ENCODE peak calls at places on chromosomes 16 and 17, in ten cellular contexts. F is effector CD8-positive, alpha-beta T cell; Y is neural crest cell; T is skeletal muscle cell; R is cardiac muscle cell; M is retina; O is activated CD4-positive, CD25-positive, alpha-beta regulatory T cell; D is stimulated activated CD8-positive, alpha-beta memory T cell treated with anti-CD3 and anti-CD28 coated beads, Interleukin-7, amount 100 ng/mL, for 24 hours; G is sigmoid colon; X is K562. I is an unnamed sample.

GRCh38 chr17:11086623-11087022 is 154.4 kb upstream of the SHISA6 start:
- DNase-seq in F (no peak), Y (no peak), T (no peak), R (no peak), M (no peak), O (no peak), D (no peak), G (no peak), X (no peak), I (no peak)

GRCh38 chr17:40075216-40076100 is 12.7 kb downstream of the THRA start:
- DNase-seq in F (peak; percentile 65), Y (peak; percentile 78), T (no peak), R (peak; percentile 76), M (peak; percentile 87), O (peak; percentile 54), D (no peak), G (peak; percentile 95), X (peak; percentile 71), I (peak; percentile 50)

GRCh38 chr17:17724991-17725852 is 44.0 kb downstream of the RAI1 start:
- DNase-seq in F (no peak), Y (no peak), T (no peak), R (no peak), M (peak; percentile 85), O (no peak), D (no peak), G (no peak), X (no peak), I (no peak)

GRCh38 chr17:58531122-58531521 is 16.7 kb upstream of the MTMR4 start:
- DNase-seq in F (no peak), Y (no peak), T (no peak), R (no peak), M (no peak), O (no peak), D (no peak), G (no peak), X (no peak), I (no peak)

GRCh38 chr17:419073-419735 is 66.6 kb upstream of the RPH3AL start:
- DNase-seq in F (peak; percentile 25), Y (no peak), T (no peak), R (no peak), M (no peak), O (no peak), D (no peak), G (no peak), X (no peak), I (peak; percentile 64)

GRCh38 chr17:54891176-54891821 is 9.4 kb upstream of the TOM1L1 start:
- DNase-seq in F (no peak), Y (peak; percentile 9), T (peak; percentile 35), R (peak; percentile 82), M (peak; percentile 77), O (no peak), D (no peak), G (no peak), X (peak; percentile 75), I (no peak)

GRCh38 chr17:81481011-81481799 is 31.4 kb downstream of the ACTG1 start:
- DNase-seq in F (peak; percentile 64), Y (peak; percentile 72), T (no peak), R (peak; percentile 81), M (peak; percentile 93), O (peak; percentile 13), D (peak; percentile 11), G (peak; percentile 82), X (peak; percentile 99), I (peak; percentile 63)

GRCh38 chr16:55373489-55373832 is 49.5 kb downstream of the IRX6 start:
- DNase-seq in F (no peak), Y (no peak), T (no peak), R (no peak), M (peak; percentile 40), O (no peak), D (no peak), G (no peak), X (no peak), I (no peak)

GRCh38 chr17:42563950-42564349 is 2.0 kb downstream of the COASY start:
- DNase-seq in F (no peak), Y (no peak), T (no peak), R (no peak), M (no peak), O (no peak), D (no peak), G (no peak), X (no peak), I (no peak)

GRCh38 chr16:47779201-47780016 is 318.3 kb downstream of the PHKB start:
- DNase-seq in F (no peak), Y (no peak), T (no peak), R (peak; percentile 74), M (no peak), O (no peak), D (no peak), G (no peak), X (peak; percentile 52), I (peak; percentile 6)

GRCh38 chr16:69073181-69073669 is 32.2 kb upstream of the HAS3 start:
- DNase-seq in F (no peak), Y (no peak), T (peak; percentile 63), R (peak; percentile 80), M (no peak), O (no peak), D (no peak), G (no peak), X (no peak), I (no peak)

GRCh38 chr17:77602062-77602746 is 356.3 kb upstream of the TNRC6C start:
- DNase-seq in F (no peak), Y (no peak), T (peak; percentile 66), R (peak; percentile 54), M (peak; percentile 13), O (no peak), D (no peak), G (peak; percentile 92), X (no peak), I (no peak)

GRCh38 chr17:56792267-56792666 is 41.5 kb downstream of the C17orf67 start:
- DNase-seq in F (no peak), Y (no peak), T (no peak), R (no peak), M (no peak), O (no peak), D (no peak), G (no peak), X (no peak), I (no peak)

GRCh38 chr17:63697341-63698286 is 2.3 kb downstream of the LIMD2 start:
- DNase-seq in F (peak; percentile 79), Y (no peak), T (no peak), R (peak; percentile 40), M (peak; percentile 69), O (peak; percentile 58), D (no peak), G (no peak), X (peak; percentile 63), I (peak; percentile 76)

GRCh38 chr16:48318630-48319029 is 66.6 kb downstream of the SIAH1 start:
- DNase-seq in F (no peak), Y (no peak), T (no peak), R (peak; percentile 62), M (no peak), O (no peak), D (no peak), G (no peak), X (no peak), I (peak; percentile 22)

GRCh38 chr16:85027968-85028637 is 508 bp downstream of the KIAA0513 start:
- DNase-seq in F (no peak), Y (no peak), T (no peak), R (no peak), M (peak; percentile 46), O (no peak), D (no peak), G (no peak), X (peak; percentile 44), I (peak; percentile 7)

GRCh38 chr16:4232541-4233386 is 9.1 kb downstream of the SRL start:
- DNase-seq in F (no peak), Y (no peak), T (no peak), R (no peak), M (no peak), O (no peak), D (no peak), G (no peak), X (no peak), I (no peak)

GRCh38 chr16:57984443-57985203 is 13.7 kb upstream of the CNGB1 start:
- DNase-seq in F (peak; percentile 93), Y (peak; percentile 96), T (no peak), R (peak; percentile 80), M (peak; percentile 83), O (peak; percentile 76), D (peak; percentile 82), G (peak; percentile 93), X (peak; percentile 98), I (peak; percentile 89)

GRCh38 chr16:53913082-53913870 is 209.3 kb downstream of the FTO start:
- DNase-seq in F (no peak), Y (no peak), T (peak; percentile 97), R (peak; percentile 96), M (no peak), O (no peak), D (no peak), G (no peak), X (no peak), I (peak; percentile 4)

GRCh38 chr17:73027130-73027741 is 65.3 kb downstream of the SLC39A11 start:
- DNase-seq in F (no peak), Y (no peak), T (no peak), R (peak; percentile 66), M (peak; percentile 29), O (no peak), D (no peak), G (no peak), X (no peak), I (no peak)

GRCh38 chr17:3167574-3167973 is 29.7 kb upstream of the OR1A2 start:
- DNase-seq in F (no peak), Y (no peak), T (no peak), R (no peak), M (no peak), O (no peak), D (no peak), G (no peak), X (no peak), I (no peak)

GRCh38 chr17:64991726-64992125 is 64.8 kb downstream of the GNA13 start:
- DNase-seq in F (no peak), Y (no peak), T (no peak), R (no peak), M (no peak), O (no peak), D (no peak), G (no peak), X (no peak), I (no peak)

GRCh38 chr17:70217571-70217970 is 48.2 kb downstream of the KCNJ2 start:
- DNase-seq in F (no peak), Y (no peak), T (no peak), R (no peak), M (no peak), O (no peak), D (no peak), G (no peak), X (no peak), I (no peak)

GRCh38 chr16:58493756-58494431 is 6.0 kb upstream of the NDRG4 start:
- DNase-seq in F (no peak), Y (no peak), T (no peak), R (no peak), M (no peak), O (no peak), D (no peak), G (no peak), X (no peak), I (no peak)

GRCh38 chr17:37671813-37672544 is 28.7 kb upstream of the DDX52 start:
- DNase-seq in F (no peak), Y (no peak), T (peak; percentile 81), R (peak; percentile 51), M (no peak), O (no peak), D (no peak), G (no peak), X (no peak), I (no peak)

GRCh38 chr17:42088736-42089135 is 9.5 kb downstream of the ZNF385C start:
- DNase-seq in F (no peak), Y (no peak), T (no peak), R (no peak), M (no peak), O (no peak), D (no peak), G (no peak), X (no peak), I (no peak)

GRCh38 chr16:75483222-75483621 is 12.0 kb downstream of the CHST6 start:
- DNase-seq in F (no peak), Y (no peak), T (no peak), R (no peak), M (no peak), O (no peak), D (no peak), G (no peak), X (no peak), I (no peak)

GRCh38 chr17:79425686-79426085 is 185.2 kb downstream of the RBFOX3 start:
- DNase-seq in F (no peak), Y (no peak), T (no peak), R (no peak), M (no peak), O (no peak), D (no peak), G (no peak), X (no peak), I (no peak)

I was measured in activated T-helper 1 cell treated with anti-CD3 and anti-CD28 coated beads, Interleukin-12 subunit alpha, Interleukin-12 subunit beta, Interleukin-2, Interleukin-4 antibody, amounts not matched to agents 30 ng/mL and 10 ng/mL and 1 ng/mL, durations not matched to agents 14 hours and 24 hours and 36 hours.